ENCODE peak calls at places on chromosomes 4 and X, in five cellular contexts. C, I, S, X and L are unnamed samples.

GRCh38 chr4:114180481-114180880 is 201.0 kb upstream of the ARSJ start:
- DNase-seq in I (no peak), S (no peak), C (peak), X (peak), L (peak)

GRCh38 chr4:53653484-53654053 is 62.3 kb upstream of the LNX1 start:
- DNase-seq in X (no peak), S (peak), C (no peak), I (no peak), L (no peak)

GRCh38 chr4:38694330-38694729 is 30.3 kb downstream of the KLF3 start:
- DNase-seq in S (no peak), I (no peak), X (no peak), C (no peak), L (no peak)

GRCh38 chr4:128349921-128350320 is 62.3 kb upstream of the PGRMC2 start:
- DNase-seq in X (peak), I (no peak), S (no peak), C (no peak), L (no peak)

GRCh38 chr4:123453006-123453685 is 56.6 kb downstream of the SPRY1 start:
- DNase-seq in X (no peak), S (no peak), C (no peak), I (no peak), L (no peak)

GRCh38 chr4:10186228-10187214 is 69.9 kb upstream of the WDR1 start:
- DNase-seq in X (no peak), C (no peak), I (peak), S (no peak), L (no peak)

GRCh38 chrX:72057331-72057730 is 74.4 kb downstream of the RTL5 start:
- DNase-seq in X (no peak), I (no peak), C (no peak), S (no peak), L (no peak)

GRCh38 chrX:72306851-72307645 is 1.3 kb upstream of the CITED1 start:
- DNase-seq in I (peak), C (no peak), X (peak), S (no peak), L (peak)

GRCh38 chr4:189835505-189835904 is 105.2 kb upstream of the FRG1 start:
- DNase-seq in I (no peak), C (no peak), S (no peak), X (no peak), L (no peak)

GRCh38 chr4:10083331-10083769 is 33.2 kb downstream of the WDR1 start:
- DNase-seq in S (no peak), I (no peak), C (no peak), X (no peak), L (no peak)

GRCh38 chr4:186771624-186772023 is 48.0 kb upstream of the FAT1 start:
- DNase-seq in C (no peak), X (no peak), I (no peak), S (no peak), L (no peak)

GRCh38 chrX:147217334-147217733 is 402.8 kb upstream of the CXorf51A start:
- DNase-seq in X (no peak), I (no peak), C (no peak), S (no peak), L (no peak)

GRCh38 chr4:113407409-113407808 is 354.1 kb downstream of the CAMK2D start:
- DNase-seq in C (no peak), X (no peak), S (no peak), I (no peak), L (peak)

GRCh38 chr4:113758361-113758760 is 3.2 kb downstream of the CAMK2D start:
- DNase-seq in I (no peak), S (no peak), X (no peak), C (no peak), L (no peak)

GRCh38 chr4:140150636-140150885 is 3.4 kb downstream of the MAML3 start:
- DNase-seq in C (no peak), S (no peak), I (no peak), X (no peak), L (no peak)

GRCh38 chr4:131013226-131013625 is 1917.3 kb downstream of the C4orf33 start:
- DNase-seq in C (no peak), X (no peak), S (no peak), I (no peak), L (no peak)

GRCh38 chrX:100609591-100609990 is 24.9 kb downstream of the TNMD start:
- DNase-seq in I (no peak), C (no peak), X (no peak), S (no peak), L (no peak)

GRCh38 chr4:76729991-76730390 is 168.0 kb downstream of the SOWAHB start:
- DNase-seq in C (no peak), I (no peak), X (no peak), S (no peak), L (no peak)

GRCh38 chrX:10010686-10011085 is 43.5 kb downstream of the CLDN34 start:
- DNase-seq in S (no peak), I (no peak), X (peak), C (no peak), L (no peak)

GRCh38 chr4:4339504-4340085 is 47.3 kb upstream of the NSG1 start:
- DNase-seq in I (peak), C (no peak), S (no peak), X (no peak), L (no peak)

GRCh38 chr4:91448668-91449330 is 855.0 kb upstream of the GRID2 start:
- DNase-seq in S (no peak), X (no peak), I (no peak), C (no peak), L (no peak)

GRCh38 chr4:133594246-133595207 is 445.4 kb downstream of the PCDH10 start:
- DNase-seq in S (no peak), I (no peak), C (no peak), X (no peak), L (no peak)

GRCh38 chr4:70280567-70280966 is 38.2 kb downstream of the CSN3 start:
- DNase-seq in X (no peak), I (no peak), C (no peak), S (no peak), L (no peak)

GRCh38 chr4:2825740-2826139 is 17.9 kb upstream of the ADD1 start:
- DNase-seq in C (no peak), X (no peak), I (no peak), S (no peak), L (no peak)

GRCh38 chrX:149060921-149061320 is 444.2 kb downstream of the IDS start:
- DNase-seq in I (no peak), X (no peak), S (no peak), C (no peak), L (no peak)

GRCh38 chr4:142883433-142883832 is 37.3 kb upstream of the INPP4B start:
- DNase-seq in X (no peak), S (no peak), I (no peak), C (no peak), L (peak)

GRCh38 chr4:16227462-16227868 is 1.2 kb upstream of the TAPT1 start:
- DNase-seq in X (peak), S (no peak), C (no peak), I (no peak), L (no peak)

GRCh38 chr4:8377103-8378075 is 63.1 kb downstream of the ACOX3 start:
- DNase-seq in X (no peak), C (no peak), S (no peak), I (no peak), L (no peak)

GRCh38 chrX:31819455-31819854 is 747.6 kb upstream of the FTHL17 start:
- DNase-seq in X (no peak), S (no peak), C (no peak), I (no peak), L (no peak)

GRCh38 chr4:101187837-101188236 is 159.5 kb downstream of the PPP3CA start:
- DNase-seq in I (no peak), X (no peak), S (no peak), C (no peak), L (no peak)

GRCh38 chrX:41265615-41266014 is 68.3 kb upstream of the DDX3X start:
- DNase-seq in X (no peak), C (no peak), I (no peak), S (no peak), L (no peak)

GRCh38 chr4:124499266-124499665 is 213.3 kb downstream of the ANKRD50 start:
- DNase-seq in I (no peak), X (no peak), S (no peak), C (no peak), L (no peak)

DNA sequence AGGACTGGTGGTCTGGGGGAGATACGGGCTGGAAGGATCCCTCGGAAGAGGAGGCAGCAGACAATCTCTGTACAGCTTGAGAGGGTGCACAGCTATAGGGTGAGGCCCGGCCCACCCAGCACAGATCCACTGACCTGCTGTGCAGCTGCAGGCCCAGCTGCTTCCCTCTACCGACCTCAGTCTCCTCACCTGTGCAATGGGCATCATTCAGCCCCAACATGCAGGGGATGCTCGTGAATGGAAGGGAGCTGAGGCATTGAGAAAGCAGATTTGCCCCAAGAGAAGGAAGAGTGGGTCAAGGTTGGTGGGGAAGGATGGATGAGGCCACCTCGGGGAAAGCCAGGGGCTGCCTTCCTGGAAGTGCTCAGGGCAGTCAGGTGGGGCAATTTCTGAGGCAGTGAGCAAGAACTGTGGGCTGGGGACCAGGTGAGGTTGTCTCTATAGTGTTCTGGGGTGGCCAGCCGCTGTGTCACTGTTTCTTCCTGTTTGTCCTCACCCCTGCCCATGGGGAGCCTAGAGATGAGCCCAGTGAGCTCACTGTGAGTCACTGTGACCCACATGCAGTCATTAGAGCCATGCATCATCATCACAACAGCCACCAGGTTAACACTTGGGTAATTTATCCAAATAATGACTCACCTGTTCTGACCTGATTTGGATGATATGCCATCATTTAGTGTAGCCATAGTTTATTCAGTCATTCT is 22.2 kb upstream of the XAGE2 start:
- DNase-seq in I (no peak), X (no peak), S (no peak), C (no peak), L (no peak)
- TF ChIP-seq CREB1 in I (peak), X (no peak), S (no peak), C (no peak), L (no peak)

DNA sequence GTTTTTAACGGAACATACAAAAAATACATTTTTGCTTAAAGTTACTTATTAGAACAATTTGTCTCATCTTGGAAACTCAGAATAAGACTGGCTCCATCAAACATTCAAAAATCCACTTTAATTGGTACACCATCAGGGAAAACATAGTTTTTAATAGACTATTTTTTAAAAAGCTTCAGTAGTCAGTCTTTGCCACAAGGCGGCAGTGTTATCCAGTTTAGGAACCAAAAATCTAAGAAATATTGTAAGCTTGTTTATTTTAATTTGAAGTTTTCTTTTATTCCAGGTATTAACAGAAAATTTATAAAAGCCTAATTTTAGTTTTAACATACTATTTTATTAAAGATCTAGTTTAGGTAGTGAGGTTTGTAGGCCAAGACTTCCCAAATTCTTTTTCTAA is 107.7 kb downstream of the APOOL start:
- DNase-seq in X (no peak), I (peak), C (no peak), S (no peak), L (no peak)
- TF ChIP-seq MAX in X (no peak), I (no peak), C (no peak), S (no peak), L (no peak)

DNA sequence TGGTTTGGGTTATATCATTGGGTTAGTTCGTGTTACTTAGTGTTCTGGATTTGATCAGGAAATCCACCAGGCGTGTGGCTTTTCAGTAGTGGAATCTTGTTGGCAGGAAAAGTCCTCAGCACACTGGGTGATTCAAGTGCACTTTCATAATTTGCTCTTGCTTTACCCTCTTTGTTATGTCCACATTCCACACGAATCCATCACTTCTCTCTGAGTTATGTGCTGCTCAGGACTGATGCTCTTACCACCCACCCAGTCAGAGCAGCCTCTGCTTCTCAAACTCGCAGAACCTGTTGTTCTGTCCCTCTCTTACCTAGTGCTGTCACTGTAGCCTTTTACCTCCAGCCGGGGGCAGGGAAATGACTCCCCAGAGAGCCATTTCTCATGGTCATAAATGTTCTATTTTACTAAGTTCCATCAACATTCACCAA is 37.2 kb upstream of the SCRG1 start:
- DNase-seq in X (no peak), I (no peak), C (no peak), S (no peak), L (no peak)
- TF ChIP-seq ATF2 in X (no peak), I (no peak), C (no peak), S (no peak), L (no peak)

DNA sequence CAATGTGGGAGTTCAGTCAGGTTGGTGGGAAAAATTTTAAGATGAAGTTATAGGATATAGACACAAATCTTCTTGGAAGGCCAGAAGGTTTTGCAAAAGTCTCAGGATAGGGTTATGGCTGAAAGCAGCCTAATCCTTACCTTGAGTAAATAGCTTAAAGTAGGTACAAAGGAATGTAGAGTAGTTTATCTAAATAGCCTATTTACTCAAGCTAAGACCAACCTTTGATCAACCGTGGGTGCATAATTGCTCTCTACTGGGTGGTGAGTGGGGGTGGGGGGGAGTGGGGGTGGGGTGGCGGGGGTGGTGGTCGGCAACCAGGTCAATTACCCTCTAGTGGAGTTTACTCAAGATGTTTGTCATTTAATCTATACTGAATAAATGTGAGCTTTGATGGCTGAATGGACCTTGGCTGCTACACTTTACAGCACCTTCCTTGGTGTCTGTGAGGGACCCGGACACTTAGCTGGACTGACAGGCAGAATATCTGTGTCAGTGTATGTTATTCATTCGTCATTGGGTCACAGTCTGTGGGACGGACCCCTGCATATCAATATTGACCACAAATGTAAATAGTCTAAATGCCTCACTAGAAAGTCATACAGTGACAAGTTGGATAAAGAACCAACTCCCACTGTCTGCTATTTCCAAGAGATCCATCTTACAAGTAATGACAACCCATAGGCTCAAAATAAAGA is 545.7 kb upstream of the PABPC4L start:
- DNase-seq in I (no peak), X (peak), S (no peak), C (no peak), L (no peak)
- TF ChIP-seq CREB1 in I (no peak), X (no peak), S (no peak), C (no peak), L (no peak)

GRCh38 chr4:85543832-85544231 is 68.9 kb downstream of the ARHGAP24 start:
- DNase-seq in I (no peak), X (no peak), S (no peak), C (no peak), L (no peak)
- TF ChIP-seq MAX in I (no peak), X (no peak), S (no peak), C (no peak), L (no peak)

DNA sequence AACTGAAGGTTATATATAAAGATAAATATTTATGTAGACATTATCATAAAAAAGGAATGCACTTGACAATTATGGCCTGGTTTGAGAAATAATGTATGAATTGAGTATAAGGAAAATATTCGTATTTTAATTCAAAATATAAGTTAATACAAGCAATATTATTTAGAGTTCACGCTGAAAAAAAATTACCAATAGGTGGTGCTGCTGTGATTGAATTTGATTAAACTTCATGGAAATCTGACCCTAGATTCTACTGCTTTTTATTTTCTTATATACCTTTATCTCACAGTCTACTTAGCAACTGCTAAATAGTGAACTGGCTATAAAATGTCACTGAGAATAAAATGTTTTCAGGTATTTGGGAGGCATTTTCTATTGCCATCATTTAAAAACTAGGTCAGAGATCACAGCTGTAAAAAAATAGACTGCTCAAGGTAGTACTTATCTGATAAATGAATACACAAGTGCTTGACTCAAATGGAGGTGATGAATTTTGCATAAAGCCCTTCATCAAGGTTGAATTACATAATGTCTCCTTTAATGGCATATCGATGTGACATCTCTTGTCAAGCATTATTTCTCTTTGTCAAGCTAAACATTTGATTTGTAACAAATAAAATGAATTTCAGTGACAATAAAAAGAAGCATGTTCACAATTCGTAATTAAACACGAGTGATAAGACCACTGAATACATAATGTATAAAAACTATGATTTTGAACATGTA is 1638.8 kb upstream of the PCDH7 start:
- DNase-seq in I (no peak), C (no peak), S (no peak), X (no peak), L (no peak)
- TF ChIP-seq ATF2 in I (no peak), C (no peak), S (no peak), X (no peak), L (no peak)

DNA sequence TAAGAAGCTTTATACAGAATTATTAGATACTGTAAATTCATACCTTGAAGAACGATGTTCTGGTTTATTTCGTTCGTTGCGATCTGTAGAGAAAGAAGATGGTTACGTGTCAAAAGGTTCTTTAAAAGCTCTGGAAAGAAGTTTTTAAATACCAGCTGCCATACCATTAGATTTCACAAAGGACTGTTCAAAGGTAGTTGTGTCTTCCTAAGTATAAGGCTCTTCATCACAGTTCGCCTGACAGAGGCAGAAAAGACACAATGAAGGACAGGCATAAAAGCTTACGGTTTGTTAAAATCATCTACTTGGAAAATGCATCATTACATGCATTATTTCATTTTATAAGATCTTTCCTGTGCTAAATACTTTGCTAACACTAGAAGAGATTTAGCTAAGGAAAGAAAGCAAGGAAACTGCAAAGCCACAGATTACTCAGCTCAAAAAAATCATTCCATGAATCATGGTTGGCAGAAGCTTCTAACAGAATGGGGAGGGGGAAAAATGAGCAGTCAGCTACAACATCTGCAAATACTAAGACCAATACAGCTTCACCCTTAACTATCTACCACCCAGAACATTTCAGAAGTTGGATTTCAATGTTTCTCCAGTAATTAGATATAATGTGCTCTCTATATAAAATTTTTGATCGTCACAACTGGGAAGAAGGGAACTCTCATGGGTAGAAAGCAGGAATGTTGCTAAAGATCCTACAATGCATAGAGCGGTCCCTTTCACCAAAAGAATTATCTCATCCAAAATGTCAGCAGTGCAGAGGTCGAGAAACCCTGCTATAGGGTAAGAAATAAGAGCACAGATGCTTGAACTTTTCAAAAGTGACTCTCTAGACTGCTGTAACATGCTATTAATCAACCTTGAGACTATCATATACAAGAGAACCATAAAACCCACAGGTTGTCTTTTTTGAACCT is 50.7 kb upstream of the PRSS48 start:
- DNase-seq in S (no peak), X (no peak), I (no peak), C (no peak), L (no peak)
- TF ChIP-seq CREB1 in S (no peak), X (no peak), I (no peak), C (no peak), L (no peak)